ENCODE peak calls at places on chromosome 4, in nine cellular contexts. One of them, this sample, is unnamed.

GRCh38 chr4:155679343-155679742 is 12.7 kb downstream of the GUCY1A1 start:
- DNase-seq in lower lobe of right lung: no peak
- DNase-seq in tibial nerve: no peak
- DNase-seq in HCT116: no peak
- DNase-seq in ovary: no peak
- DNase-seq in OCI-LY7: no peak
- DNase-seq in endothelial cell of umbilical vein: no peak
- DNase-seq in A549: no peak
- DNase-seq in colonic mucosa: no peak
- DNase-seq in this sample: no peak

GRCh38 chr4:109004431-109004830 is 241.6 kb upstream of the ETNPPL start:
- DNase-seq in HCT116: no peak
- DNase-seq in ovary: no peak
- DNase-seq in lower lobe of right lung: no peak
- DNase-seq in tibial nerve: no peak
- DNase-seq in A549: no peak
- DNase-seq in endothelial cell of umbilical vein: no peak
- DNase-seq in colonic mucosa: no peak
- DNase-seq in OCI-LY7: no peak
- DNase-seq in this sample: no peak

GRCh38 chr4:78155616-78156105 is 98.5 kb downstream of the FRAS1 start:
- DNase-seq in colonic mucosa: no peak
- DNase-seq in endothelial cell of umbilical vein: no peak
- DNase-seq in tibial nerve: no peak
- DNase-seq in ovary: no peak
- DNase-seq in OCI-LY7: no peak
- DNase-seq in lower lobe of right lung: no peak
- DNase-seq in HCT116: peak; percentile 7
- DNase-seq in A549: no peak
- DNase-seq in this sample: no peak

GRCh38 chr4:167233523-167234387 is 539 bp downstream of the SPOCK3 start:
- DNase-seq in OCI-LY7: no peak
- DNase-seq in HCT116: no peak
- DNase-seq in lower lobe of right lung: no peak
- DNase-seq in colonic mucosa: no peak
- DNase-seq in endothelial cell of umbilical vein: peak; percentile 23
- DNase-seq in tibial nerve: no peak
- DNase-seq in ovary: no peak
- DNase-seq in A549: no peak
- DNase-seq in this sample: no peak

GRCh38 chr4:169612869-169613859 is 781 bp upstream of the NEK1 start:
- DNase-seq in OCI-LY7: peak; percentile 82
- DNase-seq in A549: peak; percentile 44
- DNase-seq in ovary: peak; percentile 48
- DNase-seq in lower lobe of right lung: peak; percentile 70
- DNase-seq in HCT116: peak; percentile 68
- DNase-seq in colonic mucosa: peak; percentile 91
- DNase-seq in tibial nerve: peak; percentile 58
- DNase-seq in endothelial cell of umbilical vein: peak; percentile 85
- DNase-seq in this sample: no peak

GRCh38 chr4:131309628-131310027 is 1839.5 kb upstream of the PCDH10 start:
- DNase-seq in tibial nerve: no peak
- DNase-seq in endothelial cell of umbilical vein: no peak
- DNase-seq in lower lobe of right lung: no peak
- DNase-seq in OCI-LY7: no peak
- DNase-seq in ovary: no peak
- DNase-seq in colonic mucosa: no peak
- DNase-seq in HCT116: no peak
- DNase-seq in A549: no peak
- DNase-seq in this sample: no peak

GRCh38 chr4:122901621-122902020 is 20.8 kb downstream of the NUDT6 start:
- DNase-seq in endothelial cell of umbilical vein: no peak
- DNase-seq in colonic mucosa: no peak
- DNase-seq in lower lobe of right lung: no peak
- DNase-seq in A549: no peak
- DNase-seq in HCT116: no peak
- DNase-seq in OCI-LY7: no peak
- DNase-seq in tibial nerve: no peak
- DNase-seq in ovary: no peak
- DNase-seq in this sample: no peak

GRCh38 chr4:82491251-82491960 is 61.0 kb downstream of the ENOPH1 start:
- DNase-seq in endothelial cell of umbilical vein: no peak
- DNase-seq in A549: no peak
- DNase-seq in ovary: no peak
- DNase-seq in colonic mucosa: no peak
- DNase-seq in HCT116: no peak
- DNase-seq in lower lobe of right lung: no peak
- DNase-seq in tibial nerve: no peak
- DNase-seq in OCI-LY7: no peak
- DNase-seq in this sample: no peak

GRCh38 chr4:122017296-122017695 is 65.4 kb upstream of the TRPC3 start:
- DNase-seq in HCT116: no peak
- DNase-seq in tibial nerve: no peak
- DNase-seq in OCI-LY7: no peak
- DNase-seq in ovary: no peak
- DNase-seq in colonic mucosa: no peak
- DNase-seq in A549: no peak
- DNase-seq in endothelial cell of umbilical vein: no peak
- DNase-seq in lower lobe of right lung: no peak
- DNase-seq in this sample: no peak

GRCh38 chr4:69823481-69824186 is 36.3 kb downstream of the SULT1E1 start:
- DNase-seq in A549: no peak
- DNase-seq in tibial nerve: no peak
- DNase-seq in endothelial cell of umbilical vein: peak; percentile 76
- DNase-seq in ovary: no peak
- DNase-seq in OCI-LY7: peak; percentile 18
- DNase-seq in lower lobe of right lung: peak; percentile 71
- DNase-seq in HCT116: peak; percentile 18
- DNase-seq in colonic mucosa: peak; percentile 85
- DNase-seq in this sample: no peak

GRCh38 chr4:123892997-123893745 is 496.6 kb downstream of the SPRY1 start:
- DNase-seq in OCI-LY7: no peak
- DNase-seq in HCT116: no peak
- DNase-seq in A549: no peak
- DNase-seq in tibial nerve: no peak
- DNase-seq in ovary: no peak
- DNase-seq in lower lobe of right lung: no peak
- DNase-seq in colonic mucosa: no peak
- DNase-seq in endothelial cell of umbilical vein: peak; percentile 87
- DNase-seq in this sample: no peak

GRCh38 chr4:32429151-32429550 is 1709.0 kb downstream of the PCDH7 start:
- DNase-seq in endothelial cell of umbilical vein: no peak
- DNase-seq in A549: no peak
- DNase-seq in OCI-LY7: no peak
- DNase-seq in HCT116: no peak
- DNase-seq in colonic mucosa: no peak
- DNase-seq in lower lobe of right lung: no peak
- DNase-seq in ovary: no peak
- DNase-seq in tibial nerve: no peak
- DNase-seq in this sample: no peak

GRCh38 chr4:6991771-6992557 is 51.2 kb upstream of the TADA2B start:
- DNase-seq in lower lobe of right lung: no peak
- DNase-seq in colonic mucosa: no peak
- DNase-seq in OCI-LY7: no peak
- DNase-seq in HCT116: no peak
- DNase-seq in A549: no peak
- DNase-seq in endothelial cell of umbilical vein: peak; percentile 86
- DNase-seq in tibial nerve: no peak
- DNase-seq in ovary: no peak
- DNase-seq in this sample: peak; percentile 78

GRCh38 chr4:138831943-138832342 is 183.6 kb upstream of the NOCT start:
- DNase-seq in OCI-LY7: no peak
- DNase-seq in tibial nerve: no peak
- DNase-seq in endothelial cell of umbilical vein: no peak
- DNase-seq in ovary: no peak
- DNase-seq in lower lobe of right lung: no peak
- DNase-seq in HCT116: no peak
- DNase-seq in A549: no peak
- DNase-seq in colonic mucosa: no peak
- DNase-seq in this sample: no peak

GRCh38 chr4:37628977-37629609 is 57.1 kb downstream of the RELL1 start:
- DNase-seq in tibial nerve: no peak
- DNase-seq in HCT116: peak; percentile 59
- DNase-seq in colonic mucosa: no peak
- DNase-seq in lower lobe of right lung: no peak
- DNase-seq in A549: peak; percentile 50
- DNase-seq in endothelial cell of umbilical vein: peak; percentile 48
- DNase-seq in ovary: no peak
- DNase-seq in OCI-LY7: no peak
- DNase-seq in this sample: peak; percentile 33

GRCh38 chr4:123104275-123104674 is 181.9 kb upstream of the NUDT6 start:
- DNase-seq in tibial nerve: no peak
- DNase-seq in OCI-LY7: no peak
- DNase-seq in lower lobe of right lung: no peak
- DNase-seq in HCT116: no peak
- DNase-seq in ovary: no peak
- DNase-seq in colonic mucosa: no peak
- DNase-seq in endothelial cell of umbilical vein: no peak
- DNase-seq in A549: no peak
- DNase-seq in this sample: no peak

DNA sequence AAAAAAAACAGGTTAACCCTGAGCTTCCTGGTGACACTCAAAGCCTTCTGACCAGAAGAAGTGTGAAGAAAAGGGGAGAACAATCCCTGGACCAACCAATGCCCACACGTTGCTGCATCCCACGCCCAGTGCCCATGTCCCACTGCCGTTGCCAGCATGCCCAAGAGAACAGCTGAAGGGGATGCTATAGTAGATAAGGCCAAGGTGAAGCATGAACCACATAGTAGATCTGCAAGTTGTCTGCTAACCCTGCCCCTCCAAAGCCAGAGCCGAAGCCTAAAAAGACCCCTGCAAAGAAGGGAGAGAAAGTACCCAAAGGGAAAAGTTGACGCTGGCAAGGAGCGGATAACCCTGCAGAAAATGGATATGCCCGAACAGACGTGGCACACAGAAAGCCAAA is 11.3 kb upstream of the CD38 start:
- DNase-seq in ovary: no peak
- DNase-seq in OCI-LY7: no peak
- DNase-seq in colonic mucosa: no peak
- DNase-seq in tibial nerve: no peak
- DNase-seq in endothelial cell of umbilical vein: no peak
- DNase-seq in HCT116: no peak
- DNase-seq in A549: no peak
- DNase-seq in lower lobe of right lung: no peak
- DNase-seq in this sample: no peak
- H3K27ac ChIP-seq in ovary: no peak overlapping the region
- H3K27ac ChIP-seq in OCI-LY7: peak overlapping the region; percentile 85
- H3K27ac ChIP-seq in colonic mucosa: no peak overlapping the region
- H3K27ac ChIP-seq in tibial nerve: no peak overlapping the region
- H3K27ac ChIP-seq in endothelial cell of umbilical vein: no peak overlapping the region
- H3K27ac ChIP-seq in HCT116: no peak overlapping the region
- H3K27ac ChIP-seq in A549: no peak overlapping the region
- H3K27ac ChIP-seq in lower lobe of right lung: no peak overlapping the region
- H3K27ac ChIP-seq in this sample: no peak overlapping the region

DNA sequence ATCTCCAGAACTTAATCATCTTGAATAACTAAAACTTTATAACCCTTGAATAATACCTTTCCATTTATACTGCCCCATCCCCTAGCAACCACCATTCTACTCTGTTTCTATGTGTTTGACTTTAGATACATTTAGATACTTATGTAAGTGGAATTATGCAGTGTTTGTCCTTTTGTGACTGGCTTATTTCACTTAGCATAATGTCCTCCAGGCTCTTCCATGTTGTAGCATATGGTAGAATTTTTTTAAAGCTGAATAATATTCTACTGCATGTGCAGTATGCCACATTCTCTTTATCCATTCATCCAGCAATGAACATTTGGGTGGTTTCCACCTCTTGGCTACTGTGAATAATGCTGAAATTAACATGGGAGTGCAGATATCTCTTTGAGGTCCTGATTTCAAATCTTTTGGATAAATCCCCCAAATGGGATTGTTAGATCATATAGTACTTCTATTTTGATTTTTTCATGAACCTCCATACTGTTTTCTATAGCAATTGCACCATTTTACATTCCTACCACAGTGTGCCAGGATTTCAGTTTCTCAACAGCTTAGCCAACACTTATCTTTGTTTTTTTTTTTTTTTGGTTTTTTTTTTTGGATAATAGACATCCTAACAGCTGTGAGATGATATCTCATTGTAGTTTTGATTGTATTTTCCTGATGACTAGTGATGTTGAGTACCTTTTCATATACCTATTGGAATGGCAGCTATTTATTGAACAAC is 105.8 kb upstream of the LNX1 start:
- DNase-seq in endothelial cell of umbilical vein: no peak
- DNase-seq in colonic mucosa: no peak
- DNase-seq in tibial nerve: no peak
- DNase-seq in OCI-LY7: no peak
- DNase-seq in lower lobe of right lung: no peak
- DNase-seq in A549: no peak
- DNase-seq in ovary: no peak
- DNase-seq in HCT116: no peak
- DNase-seq in this sample: no peak
- TF ChIP-seq CTCF in endothelial cell of umbilical vein: no peak
- TF ChIP-seq CTCF in colonic mucosa: no peak
- TF ChIP-seq CTCF in tibial nerve: no peak
- TF ChIP-seq CTCF in OCI-LY7: no peak
- TF ChIP-seq CTCF in lower lobe of right lung: no peak
- TF ChIP-seq CTCF in A549: no peak
- TF ChIP-seq CTCF in ovary: no peak
- TF ChIP-seq CTCF in HCT116: no peak
- TF ChIP-seq CTCF in this sample: no peak

DNA sequence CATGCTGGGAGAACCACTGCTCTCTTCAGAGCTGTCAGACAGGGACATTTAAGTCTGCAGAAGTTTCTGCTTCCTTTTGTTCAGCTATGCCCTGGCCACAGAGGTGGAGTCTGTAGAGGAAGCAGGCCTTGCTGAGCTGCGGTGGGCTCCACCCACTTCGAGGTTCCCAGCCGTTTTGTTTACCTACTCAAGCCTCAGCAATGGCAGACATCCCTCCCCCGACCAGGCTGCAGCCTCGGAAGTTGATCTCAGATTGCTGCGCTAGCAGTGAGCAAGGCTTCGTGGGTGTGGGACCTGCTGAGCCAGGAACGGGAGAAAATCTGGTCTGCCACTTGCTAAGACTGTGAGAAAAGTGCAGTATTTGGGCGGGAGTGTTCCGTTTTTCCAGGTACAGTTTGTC is 118.9 kb downstream of the SLC10A6 start:
- DNase-seq in tibial nerve: no peak
- DNase-seq in lower lobe of right lung: no peak
- DNase-seq in ovary: no peak
- DNase-seq in endothelial cell of umbilical vein: no peak
- DNase-seq in colonic mucosa: no peak
- DNase-seq in HCT116: no peak
- DNase-seq in OCI-LY7: no peak
- DNase-seq in A549: no peak
- DNase-seq in this sample: no peak
- H3K9me3 ChIP-seq in tibial nerve: no peaks in the 10 kb centered on the region
- H3K9me3 ChIP-seq in lower lobe of right lung: no peaks in the 10 kb centered on the region
- H3K9me3 ChIP-seq in ovary: no peaks in the 10 kb centered on the region
- H3K9me3 ChIP-seq in endothelial cell of umbilical vein: no peaks in the 10 kb centered on the region
- H3K9me3 ChIP-seq in colonic mucosa: no peaks in the 10 kb centered on the region
- H3K9me3 ChIP-seq in HCT116: no peaks in the 10 kb centered on the region
- H3K9me3 ChIP-seq in OCI-LY7: no peaks in the 10 kb centered on the region
- H3K9me3 ChIP-seq in A549: no peaks in the 10 kb centered on the region
- H3K9me3 ChIP-seq in this sample: no peaks in the 10 kb centered on the region

DNA sequence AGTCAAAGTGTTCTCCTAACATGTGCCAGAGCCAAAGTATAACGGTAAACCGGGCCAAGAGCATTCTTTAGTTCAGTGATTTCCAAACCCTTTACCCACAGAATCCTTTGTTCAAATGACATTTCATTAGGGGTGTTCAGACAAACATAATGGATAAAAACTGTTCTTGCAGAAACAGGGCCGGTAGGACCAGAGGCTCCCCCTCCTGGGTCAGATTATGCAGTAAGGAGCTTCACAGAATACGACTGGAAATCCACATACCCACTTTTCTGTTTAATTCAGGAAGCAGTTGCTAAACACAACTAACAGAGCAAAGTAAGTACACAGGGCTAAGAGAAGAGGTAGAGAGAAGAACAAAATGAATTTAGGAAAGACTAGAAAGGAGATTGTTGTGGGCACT is 46.6 kb upstream of the TMEM184C start:
- DNase-seq in ovary: no peak
- DNase-seq in colonic mucosa: no peak
- DNase-seq in HCT116: no peak
- DNase-seq in A549: no peak
- DNase-seq in endothelial cell of umbilical vein: no peak
- DNase-seq in tibial nerve: no peak
- DNase-seq in OCI-LY7: no peak
- DNase-seq in lower lobe of right lung: no peak
- DNase-seq in this sample: no peak
- H3K27ac ChIP-seq in ovary: no peak overlapping the region
- H3K27ac ChIP-seq in colonic mucosa: no peak overlapping the region
- H3K27ac ChIP-seq in HCT116: no peak overlapping the region
- H3K27ac ChIP-seq in A549: no peak overlapping the region
- H3K27ac ChIP-seq in endothelial cell of umbilical vein: no peak overlapping the region
- H3K27ac ChIP-seq in tibial nerve: no peak overlapping the region
- H3K27ac ChIP-seq in OCI-LY7: no peak overlapping the region
- H3K27ac ChIP-seq in lower lobe of right lung: no peak overlapping the region
- H3K27ac ChIP-seq in this sample: no peak overlapping the region

This sample was measured in AG04450.